ENCODE peak calls at places on chromosomes 3 and 15, in six cellular contexts. B, A, P, G, N and F are unnamed samples.

GRCh38 chr3:57956119-57956832 is 51.9 kb upstream of the FLNB start:
- DNase-seq in P (no peak), N (no peak), B (no peak), G (peak), A (no peak), F (no peak)

GRCh38 chr3:50352762-50353161 is 2.1 kb downstream of the CYB561D2 start:
- DNase-seq in B (no peak), P (no peak), N (no peak), A (no peak), G (no peak), F (no peak)

GRCh38 chr3:128665362-128666021 is 14.9 kb upstream of the RPN1 start:
- DNase-seq in G (no peak), A (no peak), B (no peak), P (no peak), N (no peak), F (no peak)

GRCh38 chr3:177811111-177811510 is 613.8 kb upstream of the TBL1XR1 start:
- DNase-seq in P (no peak), B (no peak), A (no peak), G (no peak), N (no peak), F (no peak)

GRCh38 chr15:63351170-63351569 is 30.5 kb downstream of the CA12 start:
- DNase-seq in P (no peak), A (no peak), N (no peak), G (no peak), B (no peak), F (no peak)

GRCh38 chr3:29683306-29683993 is 402.6 kb downstream of the RBMS3 start:
- DNase-seq in B (no peak), G (peak), N (peak), P (no peak), A (peak), F (no peak)

GRCh38 chr3:9340450-9341009 is 22.3 kb upstream of the THUMPD3 start:
- DNase-seq in P (no peak), N (no peak), A (no peak), B (no peak), G (peak), F (no peak)

GRCh38 chr15:90982135-90982534 is 12.2 kb downstream of the PRC1 start:
- DNase-seq in N (no peak), B (no peak), G (no peak), P (no peak), A (no peak), F (no peak)

GRCh38 chr3:126476166-126476975 is 680 bp upstream of the ZXDC start:
- DNase-seq in A (no peak), P (no peak), G (peak), N (peak), B (no peak), F (peak)

DNA sequence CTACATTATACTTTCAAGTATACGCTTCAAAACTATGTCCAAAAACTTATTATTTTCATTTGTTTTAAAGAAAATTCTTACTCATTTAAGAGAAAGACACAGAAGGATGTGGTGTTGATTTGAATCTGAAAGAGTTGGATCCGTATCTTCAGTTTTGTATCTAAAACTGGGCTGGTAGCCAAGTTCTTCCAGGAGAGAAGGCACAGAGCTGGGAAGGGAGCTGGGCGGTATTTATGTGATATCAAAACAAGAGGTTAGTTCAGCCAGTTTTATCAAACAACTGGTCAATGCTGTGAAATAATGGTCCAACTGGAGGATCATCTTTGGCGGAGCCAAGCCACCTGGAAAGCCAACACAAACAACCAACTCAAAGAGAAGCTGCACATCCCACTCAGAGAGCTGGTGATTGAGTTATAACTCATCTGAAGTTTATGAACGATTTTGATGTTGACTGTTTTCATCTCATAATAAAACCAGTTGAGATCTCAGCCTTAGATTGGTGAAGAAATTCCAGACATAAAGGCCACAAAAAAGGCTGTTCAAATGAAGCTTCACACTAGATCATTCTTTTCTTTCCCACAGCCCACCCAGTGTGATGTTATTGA is 489.6 kb upstream of the RASGRP1 start:
- DNase-seq in P (no peak), B (no peak), G (no peak), N (no peak), A (no peak), F (no peak)
- H3K4me3 ChIP-seq in P (no peak), B (no peak), G (no peak), N (no peak), A (no peak), F (no peak)

GRCh38 chr3:119598410-119599098 is 869 bp downstream of the PLA1A start:
- DNase-seq in G (no peak), A (no peak), N (no peak), P (no peak), B (no peak), F (no peak)
- H3K4me3 ChIP-seq in G (no peak), A (no peak), N (no peak), P (no peak), B (no peak), F (no peak)

DNA sequence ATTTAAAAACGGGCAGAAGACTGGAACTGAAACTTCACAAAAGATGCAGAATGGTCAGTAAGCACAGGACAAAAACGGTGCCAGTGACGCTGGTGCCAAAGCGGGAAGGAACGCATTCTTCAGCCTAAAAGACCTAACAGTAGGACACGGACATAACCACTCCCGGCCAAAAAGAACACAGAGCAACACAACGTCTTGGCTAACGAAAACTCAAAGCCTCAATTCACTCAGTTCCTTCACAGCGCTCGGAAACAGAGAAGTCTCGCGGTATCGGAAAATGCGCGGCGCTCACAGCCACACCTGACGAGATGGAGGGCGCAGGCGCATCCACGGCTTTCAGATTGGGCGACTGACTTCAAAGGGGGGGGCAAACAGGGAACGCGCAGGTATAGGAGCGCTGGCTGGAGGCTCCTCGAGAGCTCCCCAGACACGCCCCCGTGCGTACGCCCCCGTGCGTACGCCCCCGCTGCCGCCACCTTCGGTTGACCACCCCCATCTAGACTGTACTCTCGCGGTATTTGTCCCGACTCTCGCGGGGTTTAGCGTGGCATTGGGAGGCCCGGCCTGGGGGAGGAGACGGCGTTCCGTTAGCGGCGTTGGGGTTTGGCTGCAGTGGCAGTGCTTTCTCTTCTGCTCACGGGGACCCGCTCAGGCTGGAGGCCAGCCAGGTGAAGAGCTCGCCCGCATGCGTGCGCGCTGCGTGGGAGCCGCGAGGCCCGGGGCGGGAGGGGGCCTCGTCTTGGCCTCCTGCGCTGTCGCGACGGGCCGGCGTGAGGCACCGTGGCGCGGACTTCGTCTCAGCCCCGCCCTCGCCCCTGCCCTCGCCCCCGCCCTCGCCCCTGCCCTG is at the start of gene NKTR:
- DNase-seq in B (peak), N (peak), P (peak), A (peak), G (peak), F (peak)
- H3K4me3 ChIP-seq in B (peak), N (peak), P (peak), A (peak), G (peak), F (peak)

GRCh38 chr15:38690221-38690620 is 125.6 kb upstream of the RASGRP1 start:
- DNase-seq in P (no peak), A (no peak), G (no peak), N (no peak), B (no peak), F (no peak)

GRCh38 chr15:38691365-38691764 is 126.8 kb upstream of the RASGRP1 start:
- DNase-seq in G (no peak), A (no peak), N (no peak), B (no peak), P (no peak), F (no peak)

GRCh38 chr15:38692789-38693062 is 128.1 kb upstream of the RASGRP1 start:
- DNase-seq in N (no peak), G (no peak), P (no peak), B (no peak), A (no peak), F (no peak)

GRCh38 chr15:38690737-38691332 is 126.2 kb upstream of the RASGRP1 start:
- DNase-seq in G (peak), N (peak), B (peak), P (peak), A (peak), F (peak)

DNA sequence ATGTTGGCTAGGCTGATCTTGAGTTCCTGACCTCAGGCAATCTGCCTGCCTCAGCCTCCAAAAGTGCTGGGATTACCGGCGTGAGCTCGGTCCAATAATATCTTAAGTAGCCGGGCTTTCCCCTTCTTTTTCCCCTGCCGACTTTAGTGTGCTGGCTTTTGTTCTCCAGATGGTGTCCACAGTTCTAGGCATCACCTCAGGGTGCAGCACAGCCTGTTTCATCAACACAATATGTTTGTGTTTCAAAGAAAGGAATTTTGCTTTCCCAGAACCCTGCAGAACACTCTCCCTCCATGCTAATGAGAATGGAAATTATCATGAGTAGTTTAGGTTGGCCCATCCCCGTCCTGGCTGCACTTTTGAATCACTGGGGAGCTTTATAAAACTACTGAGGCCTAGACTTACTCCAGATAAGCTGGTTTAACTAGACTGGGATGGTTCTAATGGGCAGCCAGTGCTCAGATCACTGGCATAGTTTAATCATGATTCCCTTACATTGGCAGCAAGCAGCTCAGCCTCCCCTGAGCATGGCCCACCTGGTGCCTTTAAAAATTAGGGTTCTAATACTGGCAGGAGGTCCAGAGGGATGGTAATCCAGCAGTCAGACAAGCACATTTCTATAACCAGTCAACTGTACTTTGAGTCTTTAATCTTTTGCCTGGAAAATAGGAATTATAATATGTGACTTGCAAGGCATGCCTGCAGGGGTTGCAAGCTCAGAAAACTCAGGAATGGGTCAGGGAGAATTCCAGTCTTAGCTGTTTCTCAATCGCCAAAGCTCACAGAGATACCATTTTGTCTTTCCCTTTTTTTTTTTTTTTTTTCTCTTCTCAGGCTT is 127.6 kb upstream of the RASGRP1 start:
- DNase-seq in A (no peak), G (no peak), P (no peak), N (no peak), B (no peak), F (no peak)
- H3K4me3 ChIP-seq in A (no peak), G (no peak), P (no peak), N (no peak), B (no peak), F (no peak)

GRCh38 chr3:45826321-45826720 is 15.6 kb downstream of the LZTFL1 start:
- DNase-seq in G (no peak), P (no peak), B (no peak), A (no peak), N (no peak), F (no peak)
- H3K4me3 ChIP-seq in G (no peak), P (no peak), B (no peak), A (no peak), N (no peak), F (no peak)